ENCODE peak calls at places on chromosomes 4 and X, in five cellular contexts. M is T-helper 2 cell; K is hippocampal formation; L is stimulated activated CD4-positive, alpha-beta T cell treated with anti-CD3 and anti-CD28 coated beads, Interleukin-2, amount 100 ng/mL, for 48 hours; U is NCI-H460. G is an unnamed sample.

GRCh38 chr4:94757192-94758140 is at the start of gene BMPR1B:
- DNase-seq in K (no peak), U (peak; percentile 18), L (no peak), M (peak; percentile 2), G (no peak)

GRCh38 chr4:1463927-1464540 is 57.8 kb upstream of the NKX1-1 start:
- DNase-seq in K (no peak), M (no peak), L (no peak), U (no peak), G (peak; percentile 39)

GRCh38 chrX:103918050-103918449 is 44.4 kb upstream of the TMSB15B start:
- DNase-seq in M (peak; percentile 69), U (peak; percentile 62), K (peak; percentile 12), L (peak; percentile 39), G (no peak)

GRCh38 chrX:8245411-8245810 is 74.3 kb upstream of the VCX2 start:
- DNase-seq in K (no peak), U (no peak), M (no peak), L (no peak), G (no peak)

GRCh38 chr4:62914758-62915157 is 1494.5 kb downstream of the TECRL start:
- DNase-seq in L (no peak), K (no peak), M (no peak), U (no peak), G (no peak)

GRCh38 chrX:73262991-73263390 is 48.3 kb upstream of the NAP1L2 start:
- DNase-seq in K (no peak), U (peak; percentile 5), M (peak; percentile 11), L (no peak), G (no peak)

GRCh38 chrX:30612250-30612655 is 34.7 kb upstream of the TASL start:
- DNase-seq in L (no peak), K (no peak), M (no peak), U (peak; percentile 46), G (no peak)

GRCh38 chr4:127601029-127601428 is 31.7 kb upstream of the INTU start:
- DNase-seq in L (no peak), U (no peak), K (no peak), M (no peak), G (no peak)

GRCh38 chrX:135512508-135513139 is 7.8 kb upstream of the INTS6L start:
- DNase-seq in L (no peak), K (no peak), M (no peak), U (no peak), G (no peak)

GRCh38 chr4:74440356-74440755 is 4.6 kb upstream of the AREG start:
- DNase-seq in K (no peak), U (no peak), L (no peak), M (peak; percentile 3), G (no peak)

GRCh38 chr4:114036426-114036825 is 57.0 kb upstream of the ARSJ start:
- DNase-seq in U (no peak), K (no peak), L (no peak), M (peak; percentile 20), G (no peak)

GRCh38 chr4:17091104-17091503 is 192.7 kb upstream of the LDB2 start:
- DNase-seq in L (no peak), M (no peak), U (no peak), K (no peak), G (no peak)

GRCh38 chr4:17688011-17688441 is 73.6 kb downstream of the MED28 start:
- DNase-seq in K (no peak), L (no peak), U (no peak), M (no peak), G (no peak)

GRCh38 chr4:112075129-112075753 is 70.0 kb upstream of the FAM241A start:
- DNase-seq in K (peak; percentile 9), L (peak; percentile 20), M (peak; percentile 40), U (peak; percentile 56), G (no peak)

GRCh38 chrX:141220342-141221008 is 21.8 kb downstream of the SPANXC start:
- DNase-seq in M (no peak), K (no peak), U (peak; percentile 36), L (no peak), G (no peak)

GRCh38 chrX:150119323-150119722 is 181.0 kb upstream of the EOLA2 start:
- DNase-seq in K (no peak), U (no peak), L (no peak), M (no peak), G (no peak)

GRCh38 chrX:40313269-40313668 is 215.5 kb upstream of the BCOR start:
- DNase-seq in L (no peak), U (no peak), K (no peak), M (no peak), G (no peak)

GRCh38 chr4:141177171-141177570 is 43.5 kb upstream of the ZNF330 start:
- DNase-seq in L (no peak), K (no peak), U (no peak), M (no peak), G (no peak)

GRCh38 chr4:87339440-87339839 is 16.8 kb upstream of the HSD17B13 start:
- DNase-seq in K (no peak), M (no peak), L (no peak), U (no peak), G (no peak)

GRCh38 chrX:85243761-85244410 is at the start of the genes SATL1 and ZNF711:
- DNase-seq in U (peak; percentile 57), L (no peak), K (peak; percentile 37), M (peak; percentile 6), G (no peak)

GRCh38 chrX:111597967-111598366 is 83.0 kb upstream of the ALG13 start:
- DNase-seq in K (no peak), M (no peak), L (no peak), U (no peak), G (no peak)

GRCh38 chr4:3710451-3711182 is 55.6 kb upstream of the ADRA2C start:
- DNase-seq in L (no peak), M (no peak), U (no peak), K (no peak), G (peak; percentile 39)

GRCh38 chrX:139204903-139205667 is 325.5 kb upstream of the F9 start:
- DNase-seq in K (no peak), M (peak; percentile 19), L (no peak), U (peak; percentile 20), G (no peak)

GRCh38 chr4:188727746-188728145 is 588.5 kb downstream of the TRIML1 start:
- DNase-seq in M (no peak), U (no peak), L (no peak), K (no peak), G (no peak)

GRCh38 chr4:54933579-54933978 is 191.8 kb downstream of the KDR start:
- DNase-seq in M (no peak), L (no peak), U (no peak), K (no peak), G (no peak)

GRCh38 chrX:13048265-13048664 is 3.8 kb upstream of the FAM9C start:
- DNase-seq in L (no peak), M (no peak), U (no peak), K (no peak), G (no peak)

GRCh38 chr4:77158487-77158861 is 1.5 kb downstream of the CCNG2 start:
- DNase-seq in U (no peak), L (no peak), K (no peak), M (no peak), G (no peak)

G was measured in CD14-positive monocyte.